ENCODE peak calls at places on chromosomes 13 and 19, in eight cellular contexts. T is NCI-H1105; L is ovary; O is NCI-H1417 treated with DMSO at 0.1 percent for 48 hours; U is stimulated activated CD4-positive, alpha-beta T cell treated with anti-CD3 and anti-CD28 coated beads, Interleukin-1b, Interleukin-23, amount 100 ng/mL, for 24 hours; X is IMR-90; D is RWPE1; Z is LHCN-M2. A is an unnamed sample.

GRCh38 chr19:42422576-42423461 is 4.4 kb downstream of the LIPE start:
- DNase-seq in T (peak; percentile 43), L (no peak), O (no peak), U (no peak), X (no peak), D (peak; percentile 61), Z (peak; percentile 17), A (no peak)

GRCh38 chr13:94345374-94346195 is 133.9 kb downstream of the DCT start:
- DNase-seq in T (peak; percentile 45), L (no peak), O (peak; percentile 56), U (no peak), X (peak; percentile 44), D (peak; percentile 58), Z (peak; percentile 76), A (no peak)

GRCh38 chr19:2290441-2291184 is 8.6 kb upstream of the PEAK3 start:
- DNase-seq in T (peak; percentile 40), L (no peak), O (no peak), U (no peak), X (no peak), D (no peak), Z (no peak), A (peak; percentile 57)

GRCh38 chr13:105804561-105805190 is 730.8 kb downstream of the EFNB2 start:
- DNase-seq in T (no peak), L (no peak), O (no peak), U (no peak), X (peak; percentile 59), D (no peak), Z (peak; percentile 21), A (no peak)

GRCh38 chr19:41352609-41353465 is 885 bp downstream of the TGFB1 start:
- DNase-seq in T (no peak), L (peak; percentile 46), O (no peak), U (no peak), X (peak; percentile 44), D (peak; percentile 72), Z (peak; percentile 46), A (peak; percentile 72)

GRCh38 chr19:5313307-5313706 is 27.3 kb downstream of the PTPRS start:
- DNase-seq in T (peak; percentile 57), L (no peak), O (peak; percentile 23), U (no peak), X (no peak), D (no peak), Z (no peak), A (peak; percentile 74)

GRCh38 chr13:98937911-98938381 is 39.9 kb downstream of the DOCK9 start:
- DNase-seq in T (no peak), L (no peak), O (no peak), U (no peak), X (peak; percentile 12), D (no peak), Z (no peak), A (no peak)

GRCh38 chr13:73936001-73936400 is 198.2 kb downstream of the KLF12 start:
- DNase-seq in T (no peak), L (no peak), O (no peak), U (no peak), X (peak; percentile 46), D (no peak), Z (no peak), A (no peak)

GRCh38 chr13:97880298-97880675 is 73.2 kb upstream of the IPO5 start:
- DNase-seq in T (no peak), L (no peak), O (no peak), U (no peak), X (no peak), D (no peak), Z (no peak), A (no peak)

GRCh38 chr13:30121666-30122065 is 185.7 kb downstream of the KATNAL1 start:
- DNase-seq in T (no peak), L (no peak), O (no peak), U (no peak), X (no peak), D (no peak), Z (no peak), A (no peak)

GRCh38 chr19:32138416-32138815 is 207.0 kb upstream of the ZNF507 start:
- DNase-seq in T (no peak), L (no peak), O (no peak), U (no peak), X (no peak), D (no peak), Z (no peak), A (no peak)

GRCh38 chr19:29735821-29736220 is 20.8 kb upstream of the C19orf12 start:
- DNase-seq in T (no peak), L (no peak), O (no peak), U (no peak), X (no peak), D (no peak), Z (no peak), A (no peak)

GRCh38 chr13:76879211-76879875 is 6.9 kb downstream of the KCTD12 start:
- DNase-seq in T (no peak), L (peak; percentile 25), O (no peak), U (peak; percentile 11), X (peak; percentile 70), D (peak; percentile 57), Z (peak; percentile 95), A (peak; percentile 85)

GRCh38 chr19:38046254-38047047 is 139.4 kb downstream of the SIPA1L3 start:
- DNase-seq in T (no peak), L (no peak), O (no peak), U (no peak), X (no peak), D (no peak), Z (no peak), A (no peak)

GRCh38 chr13:36192166-36192565 is 22.2 kb downstream of the SOHLH2 start:
- DNase-seq in T (no peak), L (no peak), O (no peak), U (no peak), X (no peak), D (no peak), Z (peak; percentile 99), A (no peak)

GRCh38 chr19:21569497-21569870 is 64.1 kb downstream of the ZNF429 start:
- DNase-seq in T (peak; percentile 53), L (no peak), O (no peak), U (no peak), X (no peak), D (no peak), Z (no peak), A (no peak)

GRCh38 chr13:103812966-103813365 is 746.7 kb upstream of the SLC10A2 start:
- DNase-seq in T (no peak), L (no peak), O (no peak), U (no peak), X (no peak), D (no peak), Z (peak; percentile 14), A (no peak)

GRCh38 chr19:6710273-6711077 is 10.0 kb downstream of the C3 start:
- DNase-seq in T (no peak), L (no peak), O (no peak), U (no peak), X (no peak), D (no peak), Z (no peak), A (no peak)

GRCh38 chr19:32404939-32405430 is 585 bp upstream of the DPY19L3 start:
- DNase-seq in T (peak; percentile 7), L (peak; percentile 58), O (no peak), U (no peak), X (peak; percentile 26), D (peak; percentile 8), Z (peak; percentile 27), A (peak; percentile 91)

GRCh38 chr13:29561918-29562317 is 33.6 kb downstream of the SLC7A1 start:
- DNase-seq in T (no peak), L (no peak), O (no peak), U (no peak), X (peak; percentile 25), D (peak; percentile 44), Z (peak; percentile 49), A (no peak)

GRCh38 chr19:12778020-12778904 is 2.9 kb upstream of the HOOK2 start:
- DNase-seq in T (peak; percentile 85), L (peak; percentile 77), O (no peak), U (no peak), X (peak; percentile 75), D (peak; percentile 58), Z (peak; percentile 84), A (peak; percentile 92)

GRCh38 chr13:106597190-106597589 is 29.3 kb upstream of the ARGLU1 start:
- DNase-seq in T (no peak), L (no peak), O (no peak), U (no peak), X (no peak), D (no peak), Z (peak; percentile 26), A (peak; percentile 90)

GRCh38 chr13:99093997-99094396 is 106.7 kb upstream of the UBAC2 start:
- DNase-seq in T (no peak), L (no peak), O (no peak), U (no peak), X (no peak), D (no peak), Z (no peak), A (no peak)

GRCh38 chr13:30408319-30409101 is 13.8 kb upstream of the UBE2L5 start:
- DNase-seq in T (no peak), L (peak; percentile 96), O (no peak), U (peak; percentile 65), X (peak; percentile 79), D (peak; percentile 63), Z (peak; percentile 85), A (peak; percentile 96)

GRCh38 chr13:33711441-33711840 is 106.5 kb upstream of the RFC3 start:
- DNase-seq in T (no peak), L (no peak), O (no peak), U (no peak), X (no peak), D (no peak), Z (no peak), A (no peak)

GRCh38 chr13:112657850-112658445 is 31.9 kb upstream of the ATP11A start:
- DNase-seq in T (no peak), L (no peak), O (no peak), U (no peak), X (peak; percentile 81), D (peak; percentile 73), Z (peak; percentile 51), A (no peak)

A was measured in right cardiac atrium.